ENCODE peak calls at places on chromosomes 5 and 9, in nine cellular contexts. Y is AG09309; R is breast epithelium; E is astrocyte of the spinal cord; Z is CD8-positive, alpha-beta T cell; O is ovary; I is left ventricle myocardium inferior; K is WTC11; T is SK-N-SH. B is an unnamed sample.

GRCh38 chr9:3954950-3955670 is 344.8 kb downstream of the GLIS3 start:
- DNase-seq in R (no peak), E (peak; percentile 59), Z (no peak), I (no peak), T (no peak), Y (no peak), K (no peak), O (peak; percentile 35), B (no peak)

GRCh38 chr9:125991886-125992529 is 244.8 kb downstream of the PBX3 start:
- DNase-seq in R (peak; percentile 28), K (no peak), T (no peak), O (no peak), I (no peak), E (no peak), Y (no peak), Z (no peak), B (no peak)

GRCh38 chr9:26540094-26540493 is 352.5 kb downstream of the CAAP1 start:
- DNase-seq in K (no peak), O (no peak), R (no peak), Z (no peak), Y (no peak), E (no peak), I (no peak), T (no peak), B (no peak)

GRCh38 chr5:58241383-58241782 is 218.5 kb downstream of the PLK2 start:
- DNase-seq in Y (no peak), R (no peak), O (no peak), K (no peak), I (no peak), Z (no peak), E (no peak), T (no peak), B (no peak)

GRCh38 chr5:132459031-132459982 is 31.3 kb downstream of the IRF1 start:
- DNase-seq in T (no peak), E (peak; percentile 94), Y (peak; percentile 48), I (no peak), Z (no peak), K (no peak), R (no peak), O (no peak), B (peak; percentile 46)

GRCh38 chr5:14665110-14665822 is 748 bp downstream of the OTULIN start:
- DNase-seq in K (no peak), R (no peak), T (peak; percentile 53), O (peak; percentile 16), I (peak; percentile 43), E (no peak), Z (peak; percentile 28), Y (no peak), B (no peak)

GRCh38 chr9:80649001-80649420 is 1040.3 kb downstream of the TLE1 start:
- DNase-seq in O (peak; percentile 54), Z (no peak), R (no peak), T (no peak), E (peak; percentile 89), I (no peak), K (no peak), Y (peak; percentile 60), B (no peak)

GRCh38 chr9:125066839-125067619 is 76.3 kb downstream of the SCAI start:
- DNase-seq in T (no peak), I (no peak), Y (no peak), Z (no peak), K (no peak), R (no peak), E (peak; percentile 13), O (no peak), B (no peak)

GRCh38 chr9:86406366-86406765 is 52.2 kb upstream of the TUT7 start:
- DNase-seq in O (no peak), Y (no peak), R (no peak), K (no peak), I (no peak), Z (no peak), T (no peak), E (peak; percentile 81), B (no peak)

GRCh38 chr5:111735829-111736228 is 21.2 kb downstream of the NREP start:
- DNase-seq in K (peak; percentile 53), R (no peak), E (peak; percentile 91), Y (peak; percentile 66), I (peak; percentile 39), T (no peak), Z (no peak), O (no peak), B (no peak)

GRCh38 chr5:72125931-72126620 is 18.8 kb downstream of the MAP1B start:
- DNase-seq in Y (no peak), E (no peak), O (no peak), Z (no peak), T (peak; percentile 19), I (no peak), R (no peak), K (peak; percentile 37), B (no peak)

GRCh38 chr5:72122619-72123018 is 15.3 kb downstream of the MAP1B start:
- DNase-seq in E (no peak), O (no peak), R (no peak), K (no peak), T (no peak), Z (no peak), I (no peak), Y (no peak), B (no peak)

GRCh38 chr5:72123764-72124163 is 16.5 kb downstream of the MAP1B start:
- DNase-seq in Z (no peak), O (no peak), Y (no peak), E (no peak), R (no peak), I (no peak), T (no peak), K (no peak), B (no peak)

GRCh38 chr5:72126796-72127195 is 19.5 kb downstream of the MAP1B start:
- DNase-seq in I (no peak), E (no peak), Y (no peak), Z (no peak), R (no peak), K (no peak), O (no peak), T (peak; percentile 35), B (no peak)

DNA sequence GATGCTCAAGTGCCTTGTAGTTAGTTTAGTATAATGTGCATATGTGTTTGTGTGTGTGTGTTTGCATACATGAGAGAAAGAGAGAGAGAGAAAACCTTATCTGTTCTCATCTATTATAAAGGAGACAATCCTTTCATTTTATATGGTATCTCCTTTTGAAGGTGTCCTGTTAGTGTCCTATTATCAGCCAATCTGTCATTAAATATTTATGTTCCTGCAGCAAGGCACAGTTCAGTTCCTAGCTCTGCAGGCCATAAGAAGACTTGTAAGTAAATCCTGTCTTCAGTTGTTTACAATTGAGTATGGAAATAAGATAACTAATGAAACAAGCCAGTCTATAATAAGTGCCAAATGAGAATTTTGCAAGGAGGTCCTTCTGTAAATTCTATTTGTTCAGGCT is 18.0 kb downstream of the MAP1B start:
- DNase-seq in T (no peak), K (no peak), E (no peak), Z (no peak), I (no peak), R (no peak), O (no peak), Y (no peak), B (no peak)
- TF ChIP-seq CTCF in T (no peak), K (no peak), E (no peak), Z (no peak), I (no peak), R (no peak), O (no peak), Y (no peak), B (no peak)

GRCh38 chr5:68460147-68460760 is 244.7 kb downstream of the PIK3R1 start:
- DNase-seq in E (peak; percentile 72), Z (peak; percentile 55), K (no peak), I (no peak), R (no peak), O (no peak), Y (no peak), T (peak; percentile 37), B (peak; percentile 35)
- TF ChIP-seq CTCF in E (peak; percentile 73), Z (peak; percentile 80), K (peak; percentile 42), I (peak; percentile 83), R (peak; percentile 46), O (peak; percentile 23), Y (peak; percentile 68), T (peak; percentile 81), B (peak; percentile 65)

GRCh38 chr5:139475865-139476651 is 5.3 kb downstream of the SMIM33 start:
- DNase-seq in I (no peak), K (no peak), O (no peak), T (no peak), Z (no peak), Y (no peak), E (no peak), R (no peak), B (no peak)

GRCh38 chr5:139482050-139482889 is at the start of gene STING1:
- DNase-seq in Z (peak; percentile 73), E (peak; percentile 96), T (peak; percentile 66), Y (peak; percentile 94), R (peak; percentile 91), I (peak; percentile 80), O (peak; percentile 89), K (no peak), B (peak; percentile 66)

GRCh38 chr5:139486201-139486600 is 3.6 kb upstream of the STING1 start:
- DNase-seq in Y (no peak), R (no peak), O (no peak), K (peak; percentile 32), I (no peak), T (no peak), E (no peak), Z (no peak), B (no peak)

GRCh38 chr5:139481122-139481533 is 1.4 kb downstream of the STING1 start:
- DNase-seq in T (peak; percentile 11), K (no peak), E (no peak), I (peak; percentile 41), Y (no peak), O (peak; percentile 71), Z (peak; percentile 42), R (no peak), B (peak; percentile 15)

DNA sequence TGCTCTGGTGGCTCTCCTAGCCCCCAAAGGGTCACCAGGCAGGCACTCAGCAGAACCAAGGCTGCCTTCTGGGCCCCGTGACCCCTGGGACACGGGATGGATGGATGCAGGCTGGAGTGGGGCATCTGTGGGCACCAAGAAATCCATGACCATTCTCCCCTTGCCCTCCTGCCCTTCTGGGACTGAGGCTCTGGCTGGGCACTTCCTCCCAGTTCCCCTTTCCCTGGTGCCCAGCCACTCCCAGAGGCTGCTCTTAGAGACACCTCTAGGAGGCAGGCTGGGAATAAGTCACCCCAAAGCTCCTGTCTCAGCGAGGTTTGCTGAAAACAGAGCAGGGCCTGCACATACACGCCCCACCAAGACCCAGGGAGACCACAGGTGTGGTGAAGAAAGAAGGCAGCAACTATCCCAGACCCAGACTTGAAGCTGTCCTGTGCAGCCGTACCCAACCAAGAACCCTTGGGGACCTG is 943 bp downstream of the STING1 start:
- DNase-seq in R (no peak), Z (no peak), K (no peak), E (no peak), T (peak; percentile 31), I (peak; percentile 39), O (peak; percentile 30), Y (no peak), B (peak; percentile 47)
- TF ChIP-seq CTCF in R (no peak), Z (no peak), K (no peak), E (peak; percentile 33), T (peak; percentile 40), I (no peak), O (peak; percentile 9), Y (peak; percentile 47), B (no peak)

DNA sequence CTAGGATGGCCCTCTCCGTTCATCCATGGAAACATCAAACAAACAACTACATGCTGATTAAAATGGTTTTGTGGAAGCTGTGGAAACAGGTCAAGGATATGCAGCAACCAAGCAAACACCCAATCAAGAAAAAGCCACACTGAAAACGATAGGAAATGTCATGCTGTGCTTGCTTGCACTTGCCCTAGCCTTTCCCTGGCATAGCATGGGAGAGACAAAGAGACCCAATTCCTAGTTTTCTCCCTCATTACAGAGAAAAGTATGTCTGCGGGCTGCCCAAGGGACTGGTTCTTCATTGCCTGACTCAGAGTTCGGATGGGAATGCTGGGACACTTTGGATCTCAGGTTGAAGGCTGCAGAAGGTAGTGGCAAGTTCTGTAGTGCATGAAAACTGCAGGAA is 98.7 kb downstream of the FANCC start:
- DNase-seq in E (no peak), K (no peak), I (no peak), Y (no peak), T (no peak), Z (no peak), O (no peak), R (no peak), B (no peak)
- TF ChIP-seq CTCF in E (no peak), K (no peak), I (no peak), Y (no peak), T (no peak), Z (no peak), O (no peak), R (no peak), B (no peak)